ENCODE peak calls at places on chromosomes 5 and 9, in ten cellular contexts. D is GM20000, E is osteocyte, C is mucosa of descending colon, M is kidney epithelial cell, B is foreskin keratinocyte, R is heart left ventricle, U is upper lobe of right lung, O is cardiac muscle cell, J is GM12878. S is an unnamed sample.

GRCh38 chr9:15642369-15642962 is 89.6 kb downstream of the CCDC171 start:
- DNase-seq in J (no peak), C (no peak), U (no peak), B (no peak), D (peak), O (peak), E (no peak), M (peak), R (no peak), S (no peak)

GRCh38 chr5:83856898-83857297 is 136.2 kb upstream of the HAPLN1 start:
- DNase-seq in C (no peak), D (no peak), B (no peak), M (no peak), E (no peak), O (no peak), U (no peak), R (no peak), J (no peak), S (no peak)

GRCh38 chr9:101737165-101737704 is 1.2 kb downstream of the GRIN3A start:
- DNase-seq in E (peak), J (no peak), U (peak), D (no peak), C (no peak), M (no peak), O (no peak), B (no peak), R (no peak), S (no peak)

GRCh38 chr9:90943341-90943740 is 141.7 kb downstream of the SYK start:
- DNase-seq in E (no peak), M (no peak), B (no peak), D (no peak), C (no peak), U (no peak), J (no peak), O (no peak), R (no peak), S (no peak)

GRCh38 chr5:170795154-170795553 is 11.6 kb downstream of the GABRP start:
- DNase-seq in M (no peak), D (no peak), E (no peak), C (no peak), J (no peak), U (no peak), R (no peak), O (no peak), B (no peak), S (no peak)

GRCh38 chr5:53991942-53992341 is 318.4 kb downstream of the ARL15 start:
- DNase-seq in R (no peak), U (no peak), J (peak), D (no peak), E (no peak), O (no peak), C (no peak), B (no peak), M (no peak), S (no peak)

GRCh38 chr9:17847908-17848307 is 269.0 kb downstream of the SH3GL2 start:
- DNase-seq in D (no peak), U (no peak), R (no peak), O (no peak), M (no peak), C (no peak), J (no peak), E (no peak), B (no peak), S (no peak)

GRCh38 chr9:134734270-134734669 is 92.7 kb downstream of the COL5A1 start:
- DNase-seq in O (peak), M (no peak), C (peak), J (no peak), D (no peak), E (no peak), U (no peak), R (no peak), B (no peak), S (no peak)

GRCh38 chr9:31597977-31598376 is 786.5 kb upstream of the ACO1 start:
- DNase-seq in M (peak), C (no peak), R (no peak), D (no peak), B (peak), U (no peak), O (no peak), J (no peak), E (no peak), S (no peak)

GRCh38 chr9:83701769-83702168 is 6.0 kb downstream of the UBQLN1 start:
- DNase-seq in O (no peak), D (no peak), J (no peak), B (peak), U (no peak), M (no peak), R (no peak), E (no peak), C (no peak), S (no peak)

GRCh38 chr5:154179846-154180710 is 10.5 kb upstream of the GALNT10 start:
- DNase-seq in B (no peak), J (no peak), D (peak), U (no peak), M (no peak), O (peak), R (no peak), C (peak), E (no peak), S (no peak)

GRCh38 chr5:150289551-150290390 is at the start of gene CAMK2A:
- DNase-seq in B (no peak), D (no peak), C (no peak), U (no peak), M (no peak), R (no peak), E (no peak), J (no peak), O (no peak), S (peak)

GRCh38 chr5:169223595-169223953 is 77.4 kb downstream of the SLIT3 start:
- DNase-seq in U (no peak), J (no peak), O (no peak), B (no peak), E (no peak), C (no peak), D (no peak), M (no peak), R (no peak), S (no peak)

GRCh38 chr9:127185181-127185580 is 62.7 kb upstream of the ANGPTL2 start:
- DNase-seq in E (no peak), J (no peak), D (no peak), B (no peak), R (no peak), M (no peak), O (no peak), C (no peak), U (peak), S (peak)

GRCh38 chr5:39102684-39103155 is 28.5 kb upstream of the RICTOR start:
- DNase-seq in E (no peak), O (no peak), J (no peak), C (no peak), M (no peak), B (no peak), D (no peak), U (no peak), R (no peak), S (no peak)

GRCh38 chr5:98774192-98775046 is 956 bp downstream of the RGMB start:
- DNase-seq in J (no peak), M (no peak), E (peak), R (peak), D (peak), O (peak), B (no peak), U (peak), C (peak), S (peak)

GRCh38 chr5:10624244-10624643 is 60.4 kb downstream of the ANKRD33B start:
- DNase-seq in B (no peak), R (no peak), O (no peak), J (no peak), C (no peak), U (no peak), D (no peak), E (no peak), M (no peak), S (no peak)

GRCh38 chr5:31639488-31640011 is 619 bp downstream of the PDZD2 start:
- DNase-seq in B (no peak), D (peak), E (no peak), C (no peak), J (no peak), O (no peak), U (no peak), R (peak), M (no peak), S (peak)

GRCh38 chr5:399296-400281 is 43.4 kb upstream of the EXOC3 start:
- DNase-seq in C (peak), B (no peak), O (peak), M (peak), D (peak), E (peak), U (peak), J (peak), R (peak), S (peak)

GRCh38 chr9:3437031-3437430 is 88.8 kb downstream of the RFX3 start:
- DNase-seq in B (no peak), C (no peak), E (no peak), R (no peak), D (no peak), J (no peak), U (no peak), O (no peak), M (no peak), S (no peak)

GRCh38 chr9:134225816-134226215 is 61.5 kb upstream of the RNU6ATAC start:
- DNase-seq in R (no peak), E (no peak), B (no peak), U (no peak), D (no peak), M (no peak), J (no peak), C (no peak), O (no peak), S (no peak)

GRCh38 chr5:142115937-142116614 is 7.5 kb downstream of the NDFIP1 start:
- DNase-seq in R (no peak), J (no peak), U (no peak), M (no peak), E (no peak), B (no peak), C (no peak), D (no peak), O (no peak), S (no peak)

GRCh38 chr5:160312139-160312959 is at the start of gene CCNJL:
- DNase-seq in E (peak), U (peak), O (peak), C (peak), B (no peak), J (no peak), D (peak), M (no peak), R (peak), S (peak)

GRCh38 chr5:160312960-160313734 is 783 bp upstream of the CCNJL start:
- DNase-seq in M (no peak), B (no peak), O (no peak), R (no peak), U (no peak), J (no peak), D (peak), C (no peak), E (no peak), S (no peak)

GRCh38 chr5:160310140-160310909 is 2.0 kb downstream of the CCNJL start:
- DNase-seq in O (no peak), C (no peak), D (no peak), U (no peak), E (no peak), M (no peak), B (no peak), J (no peak), R (no peak), S (no peak)

GRCh38 chr5:160310910-160311295 is 1.5 kb downstream of the CCNJL start:
- DNase-seq in U (no peak), E (no peak), J (no peak), M (no peak), C (no peak), D (no peak), R (no peak), B (no peak), O (no peak), S (no peak)

DNA sequence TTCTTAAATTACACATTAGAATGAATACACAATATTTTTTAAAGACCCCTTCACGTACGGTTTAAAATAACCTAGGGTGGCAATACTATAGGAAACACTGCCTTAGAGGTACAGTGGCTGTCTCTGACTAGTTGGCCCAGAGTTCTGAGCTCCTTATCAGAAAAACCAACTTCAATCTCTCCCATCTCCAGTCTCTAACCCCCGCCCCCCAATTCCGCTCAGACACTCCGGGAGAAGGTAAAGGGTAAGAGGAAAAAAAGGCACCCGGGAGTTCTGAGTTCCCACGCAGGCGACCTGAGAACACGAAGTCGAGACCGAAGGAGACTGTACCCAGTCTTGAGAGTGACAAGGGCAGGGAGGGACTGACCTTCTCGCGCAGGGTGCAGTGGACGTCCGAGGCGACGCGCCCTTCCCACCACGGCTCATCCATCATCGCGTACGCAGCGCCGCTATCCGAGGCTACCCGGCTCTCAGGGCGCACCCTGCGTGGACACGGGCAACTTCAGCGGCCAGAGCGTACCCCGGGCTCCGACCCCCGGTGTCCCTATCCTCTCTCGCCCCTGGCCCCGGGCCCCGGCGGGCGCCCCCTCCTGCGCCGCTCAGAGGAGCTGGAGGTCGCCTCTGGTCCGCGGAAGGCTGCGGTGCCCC is 749 bp downstream of the CCNJL start:
- DNase-seq in M (no peak), J (no peak), U (peak), R (peak), O (peak), E (no peak), D (peak), C (peak), B (no peak), S (peak)
- TF ChIP-seq CTCF in M (no peak), J (no peak), U (no peak), R (no peak), O (no peak), E (no peak), D (no peak), C (no peak), B (no peak), S (no peak)

DNA sequence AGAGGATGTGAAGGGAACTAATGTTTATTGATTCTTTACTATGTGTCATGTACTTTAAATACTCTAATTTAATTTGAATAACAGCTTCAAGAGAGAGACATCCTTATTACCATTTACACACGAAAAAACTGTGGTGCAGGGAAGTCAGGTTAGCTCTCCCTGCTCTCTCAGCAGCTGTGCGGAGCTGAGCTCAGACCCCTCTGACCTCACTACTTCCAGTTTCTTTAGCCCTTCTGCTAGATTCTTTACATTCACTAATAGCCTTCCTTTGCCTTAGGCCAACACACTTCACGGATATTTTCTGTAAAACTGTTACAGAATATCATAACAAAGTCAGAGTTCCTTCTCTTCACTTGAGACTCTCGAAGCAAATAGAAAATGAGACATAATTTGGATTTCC is 131.3 kb upstream of the ARRDC3 start:
- DNase-seq in M (no peak), O (no peak), U (no peak), C (no peak), J (no peak), B (no peak), E (no peak), D (no peak), R (no peak), S (no peak)
- TF ChIP-seq CTCF in M (no peak), O (no peak), U (no peak), C (no peak), J (no peak), B (no peak), E (no peak), D (no peak), R (no peak), S (no peak)

GRCh38 chr9:136546697-136547481 is 1.0 kb upstream of the NOTCH1 start:
- DNase-seq in E (no peak), U (peak), C (peak), R (no peak), J (no peak), O (peak), D (no peak), M (no peak), B (no peak), S (no peak)
- TF ChIP-seq CTCF in E (no peak), U (no peak), C (no peak), R (no peak), J (no peak), O (no peak), D (no peak), M (peak), B (no peak), S (no peak)

DNA sequence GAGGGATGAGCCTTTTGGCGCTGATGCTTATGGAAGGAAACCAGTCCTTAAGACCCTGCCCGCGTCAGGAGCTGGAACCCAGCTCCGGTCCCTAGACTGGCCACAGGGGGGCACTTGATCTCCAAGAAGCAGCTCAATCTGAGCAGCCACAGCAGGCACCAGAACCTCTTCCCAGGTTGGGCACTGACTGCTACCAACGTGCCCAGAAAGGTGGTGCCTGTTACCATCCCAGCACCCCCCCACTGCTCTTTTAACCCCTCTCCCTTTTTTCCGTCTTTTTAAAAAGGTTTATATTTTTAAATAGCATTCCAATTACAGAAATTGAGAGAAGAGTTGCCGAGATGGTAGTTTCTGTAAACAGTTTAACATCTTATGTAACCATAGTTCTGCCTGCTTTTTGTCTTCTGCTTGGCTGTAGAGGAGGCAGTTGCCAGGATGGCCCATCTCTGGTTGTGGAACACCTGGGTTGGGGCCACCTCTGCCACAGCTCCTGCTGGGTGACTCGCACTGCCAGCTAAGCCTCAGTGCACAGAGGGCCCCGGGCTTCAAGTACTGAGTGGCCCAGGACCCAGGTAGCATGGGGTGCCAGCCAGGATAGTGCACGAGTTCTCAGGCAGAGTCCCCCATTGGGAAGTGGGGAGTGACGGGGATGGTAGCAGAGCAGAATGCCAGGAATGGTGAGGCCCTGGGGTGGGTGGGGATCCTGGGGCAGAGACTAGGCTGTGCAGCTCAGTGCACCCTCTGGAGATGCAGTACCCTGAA is 62.8 kb downstream of the PFDN1 start:
- DNase-seq in M (no peak), B (no peak), E (peak), C (peak), U (peak), D (peak), R (peak), O (peak), J (no peak), S (peak)
- TF ChIP-seq CTCF in M (peak), B (peak), E (peak), C (peak), U (peak), D (peak), R (peak), O (peak), J (peak), S (peak)

GRCh38 chr5:126746290-126746689 is 30.6 kb upstream of the LMNB1 start:
- DNase-seq in O (no peak), M (no peak), D (no peak), R (no peak), J (no peak), U (no peak), C (no peak), B (no peak), E (no peak), S (no peak)

GRCh38 chr5:126744842-126745241 is 32.1 kb upstream of the LMNB1 start:
- DNase-seq in E (no peak), O (no peak), M (no peak), B (no peak), C (no peak), R (no peak), U (no peak), J (no peak), D (no peak), S (no peak)

GRCh38 chr5:126742425-126742824 is 34.5 kb upstream of the LMNB1 start:
- DNase-seq in D (no peak), U (no peak), O (no peak), R (no peak), C (no peak), M (no peak), E (no peak), B (no peak), J (no peak), S (no peak)

GRCh38 chr5:126741361-126741760 is 35.6 kb upstream of the LMNB1 start:
- DNase-seq in O (no peak), D (no peak), U (no peak), M (no peak), J (no peak), R (no peak), E (no peak), C (no peak), B (no peak), S (no peak)

DNA sequence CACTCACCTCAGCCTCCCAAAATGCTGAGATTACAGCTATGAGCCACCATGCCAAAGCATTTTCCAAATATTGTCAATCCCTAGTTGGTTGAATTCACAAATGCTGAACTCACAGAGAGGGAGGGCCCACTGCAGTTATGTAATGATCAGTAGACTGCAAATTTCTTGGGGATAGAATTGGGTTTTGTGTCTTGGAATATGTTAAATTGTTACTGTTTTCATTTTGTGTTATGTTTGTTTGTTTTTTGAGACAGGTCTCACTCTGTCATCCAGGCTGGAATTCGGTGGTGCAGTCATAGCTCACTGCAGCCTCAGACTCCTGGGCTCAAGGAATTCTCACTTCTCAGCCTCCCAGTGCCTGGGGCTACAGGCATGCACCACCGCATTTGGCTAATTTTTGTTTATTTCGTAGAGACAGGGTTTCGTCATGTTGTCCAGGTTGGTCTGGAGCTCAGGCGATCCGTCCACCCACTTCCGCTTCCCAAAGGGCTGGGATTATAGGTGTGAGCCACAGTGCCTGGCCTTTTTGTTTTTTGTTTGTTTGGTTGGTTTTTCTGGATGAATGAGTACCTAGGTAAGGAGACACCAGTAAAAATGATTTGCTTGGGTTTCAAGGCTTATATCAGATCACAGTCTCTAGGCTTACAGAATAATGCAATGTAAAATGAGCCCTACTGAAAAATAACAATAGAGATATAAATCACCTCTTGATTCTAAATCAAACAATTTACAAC is 31.5 kb upstream of the LMNB1 start:
- DNase-seq in U (no peak), E (no peak), O (no peak), B (no peak), R (no peak), M (no peak), C (no peak), D (no peak), J (no peak), S (no peak)
- TF ChIP-seq CTCF in U (no peak), E (no peak), O (no peak), B (no peak), R (no peak), M (no peak), C (no peak), D (no peak), J (no peak), S (no peak)

S was measured in glutamatergic neuron.